ENCODE peak calls at places on chromosome 13, in six cellular contexts. T, F, V, D, R and B are unnamed samples.

GRCh38 chr13:50236898-50237318 is 221.7 kb downstream of the KCNRG start:
- DNase-seq in T (peak; percentile 80), F (no peak), V (no peak), D (no peak), R (no peak), B (no peak)

GRCh38 chr13:33918199-33918932 is 100.4 kb downstream of the RFC3 start:
- DNase-seq in T (no peak), F (no peak), V (no peak), D (no peak), R (no peak), B (no peak)

GRCh38 chr13:96958286-96958891 is 35.9 kb downstream of the OXGR1 start:
- DNase-seq in T (peak; percentile 15), F (no peak), V (no peak), D (no peak), R (no peak), B (no peak)

GRCh38 chr13:71866173-71867091 is 572 bp downstream of the DACH1 start:
- DNase-seq in T (peak; percentile 2), F (no peak), V (no peak), D (peak; percentile 23), R (peak; percentile 59), B (no peak)

GRCh38 chr13:19601749-19602725 is 31.4 kb upstream of the MPHOSPH8 start:
- DNase-seq in T (peak; percentile 61), F (no peak), V (no peak), D (peak; percentile 42), R (no peak), B (no peak)

GRCh38 chr13:44393391-44393790 is 19.8 kb downstream of the SERP2 start:
- DNase-seq in T (no peak), F (no peak), V (no peak), D (no peak), R (no peak), B (peak; percentile 64)

GRCh38 chr13:99237981-99238662 is 20.1 kb downstream of the GPR18 start:
- DNase-seq in T (peak; percentile 66), F (no peak), V (no peak), D (no peak), R (no peak), B (no peak)

GRCh38 chr13:112141643-112142400 is 74.9 kb downstream of the SOX1 start:
- DNase-seq in T (no peak), F (no peak), V (no peak), D (no peak), R (no peak), B (peak; percentile 51)

GRCh38 chr13:112768795-112769411 is 79.1 kb downstream of the ATP11A start:
- DNase-seq in T (no peak), F (no peak), V (no peak), D (no peak), R (peak; percentile 89), B (peak; percentile 87)

GRCh38 chr13:40813662-40814454 is 24.4 kb downstream of the SLC25A15 start:
- DNase-seq in T (peak; percentile 49), F (no peak), V (no peak), D (no peak), R (no peak), B (no peak)

GRCh38 chr13:98509271-98510155 is 67.4 kb downstream of the STK24 start:
- DNase-seq in T (peak; percentile 74), F (peak; percentile 86), V (peak; percentile 83), D (no peak), R (no peak), B (no peak)

GRCh38 chr13:50596776-50597203 is 246.7 kb downstream of the DLEU7 start:
- DNase-seq in T (no peak), F (no peak), V (no peak), D (no peak), R (no peak), B (no peak)

GRCh38 chr13:109454167-109454917 is 332.0 kb downstream of the IRS2 start:
- DNase-seq in T (no peak), F (no peak), V (no peak), D (no peak), R (no peak), B (no peak)

GRCh38 chr13:51818771-51819511 is 15.0 kb upstream of the DHRS12 start:
- DNase-seq in T (no peak), F (peak; percentile 37), V (no peak), D (no peak), R (peak; percentile 79), B (peak; percentile 63)

GRCh38 chr13:50916701-50917184 is 7.2 kb downstream of the RNASEH2B start:
- DNase-seq in T (peak; percentile 27), F (peak; percentile 32), V (peak; percentile 28), D (no peak), R (no peak), B (no peak)

GRCh38 chr13:30416471-30416870 is 5.8 kb upstream of the UBE2L5 start:
- DNase-seq in T (no peak), F (no peak), V (no peak), D (no peak), R (no peak), B (no peak)

GRCh38 chr13:61874970-61875579 is 459.4 kb upstream of the PCDH20 start:
- DNase-seq in T (no peak), F (no peak), V (no peak), D (no peak), R (no peak), B (no peak)

GRCh38 chr13:93289842-93290241 is 63.2 kb downstream of the GPC6 start:
- DNase-seq in T (no peak), F (no peak), V (no peak), D (no peak), R (no peak), B (no peak)

GRCh38 chr13:113729329-113730019 is 29.6 kb upstream of the TMEM255B start:
- DNase-seq in T (no peak), F (no peak), V (no peak), D (no peak), R (no peak), B (no peak)

GRCh38 chr13:45238945-45239795 is 38.3 kb upstream of the KCTD4 start:
- DNase-seq in T (no peak), F (no peak), V (no peak), D (no peak), R (no peak), B (no peak)

GRCh38 chr13:66844933-66845332 is 385.2 kb downstream of the PCDH9 start:
- DNase-seq in T (no peak), F (no peak), V (no peak), D (no peak), R (no peak), B (no peak)

GRCh38 chr13:111491659-111492058 is 171.2 kb downstream of the TEX29 start:
- DNase-seq in T (no peak), F (peak; percentile 2), V (no peak), D (no peak), R (no peak), B (no peak)